ENCODE peak calls at places on chromosomes 2 and 18, in ten cellular contexts. One of them, this sample, is unnamed.
A peak's percentile ranks its signal among the peaks of the same experiment; 100 is the strongest.

GRCh38 chr2:234795974-234796690 is 155.7 kb upstream of the SH3BP4 start:
- DNase-seq in occipital lobe: no peak
- DNase-seq in Calu3: no peak
- DNase-seq in fibroblast of mammary gland: no peak
- DNase-seq in NCI-H2171 treated with DMSO at 0.1 percent for 48 hours: no peak
- DNase-seq in transverse colon: no peak
- DNase-seq in CD4-positive, alpha-beta T cell: no peak
- DNase-seq in RCC 7860: no peak
- DNase-seq in NCI-H82: no peak
- DNase-seq in mammary epithelial cell: no peak
- DNase-seq in this sample: no peak

GRCh38 chr2:23480991-23481797 is 96.2 kb downstream of the KLHL29 start:
- DNase-seq in occipital lobe: no peak
- DNase-seq in Calu3: peak; percentile 51
- DNase-seq in fibroblast of mammary gland: peak; percentile 64
- DNase-seq in NCI-H2171 treated with DMSO at 0.1 percent for 48 hours: peak; percentile 60
- DNase-seq in transverse colon: no peak
- DNase-seq in CD4-positive, alpha-beta T cell: no peak
- DNase-seq in RCC 7860: peak; percentile 72
- DNase-seq in NCI-H82: no peak
- DNase-seq in mammary epithelial cell: peak; percentile 93
- DNase-seq in this sample: no peak

GRCh38 chr2:8588831-8589191 is 93.0 kb upstream of the ID2 start:
- DNase-seq in occipital lobe: no peak
- DNase-seq in Calu3: no peak
- DNase-seq in fibroblast of mammary gland: no peak
- DNase-seq in NCI-H2171 treated with DMSO at 0.1 percent for 48 hours: no peak
- DNase-seq in transverse colon: no peak
- DNase-seq in CD4-positive, alpha-beta T cell: no peak
- DNase-seq in RCC 7860: no peak
- DNase-seq in NCI-H82: no peak
- DNase-seq in mammary epithelial cell: no peak
- DNase-seq in this sample: peak; percentile 6

GRCh38 chr2:226475650-226476049 is 324.0 kb downstream of the IRS1 start:
- DNase-seq in occipital lobe: no peak
- DNase-seq in Calu3: no peak
- DNase-seq in fibroblast of mammary gland: peak; percentile 70
- DNase-seq in NCI-H2171 treated with DMSO at 0.1 percent for 48 hours: no peak
- DNase-seq in transverse colon: no peak
- DNase-seq in CD4-positive, alpha-beta T cell: no peak
- DNase-seq in RCC 7860: peak; percentile 88
- DNase-seq in NCI-H82: no peak
- DNase-seq in mammary epithelial cell: peak; percentile 63
- DNase-seq in this sample: no peak

GRCh38 chr2:96798733-96799622 is 17.1 kb upstream of the CNNM3 start:
- DNase-seq in occipital lobe: no peak
- DNase-seq in Calu3: no peak
- DNase-seq in fibroblast of mammary gland: no peak
- DNase-seq in NCI-H2171 treated with DMSO at 0.1 percent for 48 hours: peak; percentile 52
- DNase-seq in transverse colon: no peak
- DNase-seq in CD4-positive, alpha-beta T cell: no peak
- DNase-seq in RCC 7860: no peak
- DNase-seq in NCI-H82: no peak
- DNase-seq in mammary epithelial cell: no peak
- DNase-seq in this sample: no peak

GRCh38 chr2:195570329-195570728 is 86.7 kb upstream of the SLC39A10 start:
- DNase-seq in occipital lobe: no peak
- DNase-seq in Calu3: no peak
- DNase-seq in fibroblast of mammary gland: no peak
- DNase-seq in NCI-H2171 treated with DMSO at 0.1 percent for 48 hours: no peak
- DNase-seq in transverse colon: no peak
- DNase-seq in CD4-positive, alpha-beta T cell: no peak
- DNase-seq in RCC 7860: no peak
- DNase-seq in NCI-H82: no peak
- DNase-seq in mammary epithelial cell: no peak
- DNase-seq in this sample: no peak

GRCh38 chr2:98771771-98772521 is 41.0 kb upstream of the MGAT4A start:
- DNase-seq in occipital lobe: no peak
- DNase-seq in Calu3: no peak
- DNase-seq in fibroblast of mammary gland: peak; percentile 50
- DNase-seq in NCI-H2171 treated with DMSO at 0.1 percent for 48 hours: no peak
- DNase-seq in transverse colon: no peak
- DNase-seq in CD4-positive, alpha-beta T cell: peak; percentile 58
- DNase-seq in RCC 7860: peak; percentile 78
- DNase-seq in NCI-H82: no peak
- DNase-seq in mammary epithelial cell: no peak
- DNase-seq in this sample: no peak

GRCh38 chr2:172674034-172674967 is 61.3 kb upstream of the RAPGEF4 start:
- DNase-seq in occipital lobe: no peak
- DNase-seq in Calu3: no peak
- DNase-seq in fibroblast of mammary gland: peak; percentile 25
- DNase-seq in NCI-H2171 treated with DMSO at 0.1 percent for 48 hours: no peak
- DNase-seq in transverse colon: no peak
- DNase-seq in CD4-positive, alpha-beta T cell: peak; percentile 38
- DNase-seq in RCC 7860: no peak
- DNase-seq in NCI-H82: no peak
- DNase-seq in mammary epithelial cell: no peak
- DNase-seq in this sample: no peak

GRCh38 chr2:100483892-100484291 is 13.6 kb downstream of the NMS start:
- DNase-seq in occipital lobe: no peak
- DNase-seq in Calu3: no peak
- DNase-seq in fibroblast of mammary gland: no peak
- DNase-seq in NCI-H2171 treated with DMSO at 0.1 percent for 48 hours: no peak
- DNase-seq in transverse colon: no peak
- DNase-seq in CD4-positive, alpha-beta T cell: no peak
- DNase-seq in RCC 7860: no peak
- DNase-seq in NCI-H82: no peak
- DNase-seq in mammary epithelial cell: no peak
- DNase-seq in this sample: no peak

GRCh38 chr18:13337369-13337768 is 118.8 kb downstream of the LDLRAD4 start:
- DNase-seq in occipital lobe: no peak
- DNase-seq in Calu3: no peak
- DNase-seq in fibroblast of mammary gland: no peak
- DNase-seq in NCI-H2171 treated with DMSO at 0.1 percent for 48 hours: no peak
- DNase-seq in transverse colon: no peak
- DNase-seq in CD4-positive, alpha-beta T cell: no peak
- DNase-seq in RCC 7860: no peak
- DNase-seq in NCI-H82: no peak
- DNase-seq in mammary epithelial cell: no peak
- DNase-seq in this sample: no peak

GRCh38 chr2:240586919-240587800 is 626 bp downstream of the CAPN10 start:
- DNase-seq in occipital lobe: no peak
- DNase-seq in Calu3: peak; percentile 33
- DNase-seq in fibroblast of mammary gland: peak; percentile 14
- DNase-seq in NCI-H2171 treated with DMSO at 0.1 percent for 48 hours: no peak
- DNase-seq in transverse colon: peak; percentile 65
- DNase-seq in CD4-positive, alpha-beta T cell: peak; percentile 61
- DNase-seq in RCC 7860: no peak
- DNase-seq in NCI-H82: peak; percentile 75
- DNase-seq in mammary epithelial cell: peak; percentile 38
- DNase-seq in this sample: no peak

GRCh38 chr18:73741946-73742345 is 405.7 kb downstream of the FBXO15 start:
- DNase-seq in occipital lobe: no peak
- DNase-seq in Calu3: no peak
- DNase-seq in fibroblast of mammary gland: peak; percentile 64
- DNase-seq in NCI-H2171 treated with DMSO at 0.1 percent for 48 hours: no peak
- DNase-seq in transverse colon: no peak
- DNase-seq in CD4-positive, alpha-beta T cell: no peak
- DNase-seq in RCC 7860: no peak
- DNase-seq in NCI-H82: no peak
- DNase-seq in mammary epithelial cell: no peak
- DNase-seq in this sample: no peak

GRCh38 chr2:11203480-11203879 is 48.2 kb downstream of the SLC66A3 start:
- DNase-seq in occipital lobe: no peak
- DNase-seq in Calu3: no peak
- DNase-seq in fibroblast of mammary gland: peak; percentile 79
- DNase-seq in NCI-H2171 treated with DMSO at 0.1 percent for 48 hours: no peak
- DNase-seq in transverse colon: no peak
- DNase-seq in CD4-positive, alpha-beta T cell: no peak
- DNase-seq in RCC 7860: peak; percentile 56
- DNase-seq in NCI-H82: no peak
- DNase-seq in mammary epithelial cell: peak; percentile 25
- DNase-seq in this sample: no peak

GRCh38 chr2:7190587-7191320 is 273.5 kb downstream of the RNF144A start:
- DNase-seq in occipital lobe: no peak
- DNase-seq in Calu3: no peak
- DNase-seq in fibroblast of mammary gland: peak; percentile 3
- DNase-seq in NCI-H2171 treated with DMSO at 0.1 percent for 48 hours: no peak
- DNase-seq in transverse colon: no peak
- DNase-seq in CD4-positive, alpha-beta T cell: no peak
- DNase-seq in RCC 7860: no peak
- DNase-seq in NCI-H82: no peak
- DNase-seq in mammary epithelial cell: no peak
- DNase-seq in this sample: no peak

GRCh38 chr18:21330122-21330701 is 88.2 kb downstream of the GREB1L start:
- DNase-seq in occipital lobe: no peak
- DNase-seq in Calu3: peak; percentile 19
- DNase-seq in fibroblast of mammary gland: peak; percentile 87
- DNase-seq in NCI-H2171 treated with DMSO at 0.1 percent for 48 hours: no peak
- DNase-seq in transverse colon: no peak
- DNase-seq in CD4-positive, alpha-beta T cell: no peak
- DNase-seq in RCC 7860: peak; percentile 41
- DNase-seq in NCI-H82: no peak
- DNase-seq in mammary epithelial cell: peak; percentile 54
- DNase-seq in this sample: no peak

GRCh38 chr18:48949606-48950535 is 894 bp downstream of the SMAD7 start:
- DNase-seq in occipital lobe: no peak
- DNase-seq in Calu3: peak; percentile 49
- DNase-seq in fibroblast of mammary gland: no peak
- DNase-seq in NCI-H2171 treated with DMSO at 0.1 percent for 48 hours: peak; percentile 71
- DNase-seq in transverse colon: peak; percentile 52
- DNase-seq in CD4-positive, alpha-beta T cell: peak; percentile 52
- DNase-seq in RCC 7860: peak; percentile 49
- DNase-seq in NCI-H82: peak; percentile 72
- DNase-seq in mammary epithelial cell: peak; percentile 60
- DNase-seq in this sample: no peak

GRCh38 chr2:43306197-43306596 is 79.8 kb upstream of the ZFP36L2 start:
- DNase-seq in occipital lobe: no peak
- DNase-seq in Calu3: no peak
- DNase-seq in fibroblast of mammary gland: no peak
- DNase-seq in NCI-H2171 treated with DMSO at 0.1 percent for 48 hours: no peak
- DNase-seq in transverse colon: no peak
- DNase-seq in CD4-positive, alpha-beta T cell: no peak
- DNase-seq in RCC 7860: no peak
- DNase-seq in NCI-H82: no peak
- DNase-seq in mammary epithelial cell: no peak
- DNase-seq in this sample: no peak

GRCh38 chr2:154402138-154402714 is 296.3 kb upstream of the KCNJ3 start:
- DNase-seq in occipital lobe: no peak
- DNase-seq in Calu3: no peak
- DNase-seq in fibroblast of mammary gland: peak; percentile 38
- DNase-seq in NCI-H2171 treated with DMSO at 0.1 percent for 48 hours: peak; percentile 63
- DNase-seq in transverse colon: no peak
- DNase-seq in CD4-positive, alpha-beta T cell: no peak
- DNase-seq in RCC 7860: peak; percentile 13
- DNase-seq in NCI-H82: peak; percentile 64
- DNase-seq in mammary epithelial cell: peak; percentile 20
- DNase-seq in this sample: no peak

GRCh38 chr2:62144689-62145477 is 51.0 kb upstream of the B3GNT2 start:
- DNase-seq in occipital lobe: no peak
- DNase-seq in Calu3: no peak
- DNase-seq in fibroblast of mammary gland: no peak
- DNase-seq in NCI-H2171 treated with DMSO at 0.1 percent for 48 hours: no peak
- DNase-seq in transverse colon: no peak
- DNase-seq in CD4-positive, alpha-beta T cell: no peak
- DNase-seq in RCC 7860: no peak
- DNase-seq in NCI-H82: no peak
- DNase-seq in mammary epithelial cell: no peak
- DNase-seq in this sample: no peak

GRCh38 chr2:60507211-60507810 is 46.1 kb downstream of the BCL11A start:
- DNase-seq in occipital lobe: no peak
- DNase-seq in Calu3: no peak
- DNase-seq in fibroblast of mammary gland: no peak
- DNase-seq in NCI-H2171 treated with DMSO at 0.1 percent for 48 hours: no peak
- DNase-seq in transverse colon: no peak
- DNase-seq in CD4-positive, alpha-beta T cell: no peak
- DNase-seq in RCC 7860: no peak
- DNase-seq in NCI-H82: no peak
- DNase-seq in mammary epithelial cell: no peak
- DNase-seq in this sample: no peak

GRCh38 chr18:39838831-39839230 is 2116.2 kb upstream of the PIK3C3 start:
- DNase-seq in occipital lobe: no peak
- DNase-seq in Calu3: no peak
- DNase-seq in fibroblast of mammary gland: peak; percentile 4
- DNase-seq in NCI-H2171 treated with DMSO at 0.1 percent for 48 hours: no peak
- DNase-seq in transverse colon: no peak
- DNase-seq in CD4-positive, alpha-beta T cell: no peak
- DNase-seq in RCC 7860: no peak
- DNase-seq in NCI-H82: no peak
- DNase-seq in mammary epithelial cell: no peak
- DNase-seq in this sample: no peak

GRCh38 chr2:10071595-10071994 is 8.6 kb downstream of the CYS1 start:
- DNase-seq in occipital lobe: no peak
- DNase-seq in Calu3: no peak
- DNase-seq in fibroblast of mammary gland: no peak
- DNase-seq in NCI-H2171 treated with DMSO at 0.1 percent for 48 hours: peak; percentile 48
- DNase-seq in transverse colon: no peak
- DNase-seq in CD4-positive, alpha-beta T cell: no peak
- DNase-seq in RCC 7860: no peak
- DNase-seq in NCI-H82: no peak
- DNase-seq in mammary epithelial cell: no peak
- DNase-seq in this sample: no peak

GRCh38 chr2:162890690-162891311 is 52.2 kb upstream of the KCNH7 start:
- DNase-seq in occipital lobe: no peak
- DNase-seq in Calu3: peak; percentile 61
- DNase-seq in fibroblast of mammary gland: peak; percentile 67
- DNase-seq in NCI-H2171 treated with DMSO at 0.1 percent for 48 hours: peak; percentile 55
- DNase-seq in transverse colon: no peak
- DNase-seq in CD4-positive, alpha-beta T cell: no peak
- DNase-seq in RCC 7860: peak; percentile 51
- DNase-seq in NCI-H82: peak; percentile 82
- DNase-seq in mammary epithelial cell: peak; percentile 57
- DNase-seq in this sample: no peak

GRCh38 chr18:10241571-10241970 is 212.9 kb upstream of the APCDD1 start:
- DNase-seq in occipital lobe: no peak
- DNase-seq in Calu3: no peak
- DNase-seq in fibroblast of mammary gland: no peak
- DNase-seq in NCI-H2171 treated with DMSO at 0.1 percent for 48 hours: no peak
- DNase-seq in transverse colon: no peak
- DNase-seq in CD4-positive, alpha-beta T cell: no peak
- DNase-seq in RCC 7860: no peak
- DNase-seq in NCI-H82: no peak
- DNase-seq in mammary epithelial cell: no peak
- DNase-seq in this sample: no peak

GRCh38 chr2:205924676-205925075 is 161.3 kb downstream of the INO80D start:
- DNase-seq in occipital lobe: no peak
- DNase-seq in Calu3: no peak
- DNase-seq in fibroblast of mammary gland: no peak
- DNase-seq in NCI-H2171 treated with DMSO at 0.1 percent for 48 hours: no peak
- DNase-seq in transverse colon: no peak
- DNase-seq in CD4-positive, alpha-beta T cell: no peak
- DNase-seq in RCC 7860: no peak
- DNase-seq in NCI-H82: no peak
- DNase-seq in mammary epithelial cell: no peak
- DNase-seq in this sample: no peak

GRCh38 chr2:43305006-43305405 is 78.6 kb upstream of the ZFP36L2 start:
- DNase-seq in occipital lobe: no peak
- DNase-seq in Calu3: no peak
- DNase-seq in fibroblast of mammary gland: peak; percentile 64
- DNase-seq in NCI-H2171 treated with DMSO at 0.1 percent for 48 hours: no peak
- DNase-seq in transverse colon: no peak
- DNase-seq in CD4-positive, alpha-beta T cell: no peak
- DNase-seq in RCC 7860: no peak
- DNase-seq in NCI-H82: peak; percentile 35
- DNase-seq in mammary epithelial cell: no peak
- DNase-seq in this sample: peak; percentile 35

GRCh38 chr2:120765911-120766757 is 30.5 kb downstream of the GLI2 start:
- DNase-seq in occipital lobe: no peak
- DNase-seq in Calu3: no peak
- DNase-seq in fibroblast of mammary gland: peak; percentile 91
- DNase-seq in NCI-H2171 treated with DMSO at 0.1 percent for 48 hours: no peak
- DNase-seq in transverse colon: peak; percentile 67
- DNase-seq in CD4-positive, alpha-beta T cell: no peak
- DNase-seq in RCC 7860: no peak
- DNase-seq in NCI-H82: no peak
- DNase-seq in mammary epithelial cell: no peak
- DNase-seq in this sample: no peak

GRCh38 chr2:29444150-29444549 is 328.9 kb downstream of the CLIP4 start:
- DNase-seq in occipital lobe: no peak
- DNase-seq in Calu3: no peak
- DNase-seq in fibroblast of mammary gland: no peak
- DNase-seq in NCI-H2171 treated with DMSO at 0.1 percent for 48 hours: no peak
- DNase-seq in transverse colon: no peak
- DNase-seq in CD4-positive, alpha-beta T cell: no peak
- DNase-seq in RCC 7860: no peak
- DNase-seq in NCI-H82: no peak
- DNase-seq in mammary epithelial cell: no peak
- DNase-seq in this sample: no peak